ENCODE peak calls at places on chromosomes 6 and 20, in ten cellular contexts. M, N, W, H, P, I, Z, O, X and R are unnamed samples.

GRCh38 chr20:38164624-38165088 is 414 bp downstream of the TGM2 start:
- ATAC-seq in N (no peak), M (no peak), W (no peak), O (no peak), H (no peak), I (no peak), Z (no peak), P (no peak), X (no peak), R (no peak)

GRCh38 chr20:34268851-34269668 is 27.8 kb downstream of the ASIP start:
- ATAC-seq in O (peak), I (peak), X (no peak), N (peak), H (peak), P (peak), M (peak), W (peak), Z (peak), R (peak)

GRCh38 chr6:3388786-3389185 is 68.1 kb downstream of the SLC22A23 start:
- ATAC-seq in N (no peak), X (no peak), P (no peak), W (no peak), I (no peak), H (no peak), O (no peak), M (no peak), Z (no peak), R (no peak)

GRCh38 chr6:136408205-136408604 is 118.6 kb upstream of the BCLAF1 start:
- ATAC-seq in H (no peak), Z (no peak), P (no peak), X (peak), I (no peak), N (no peak), M (no peak), W (no peak), O (no peak), R (no peak)

GRCh38 chr6:100862063-100862462 is 19.1 kb downstream of the ASCC3 start:
- ATAC-seq in M (no peak), W (no peak), N (no peak), X (no peak), O (no peak), P (no peak), Z (no peak), H (no peak), I (no peak), R (no peak)

GRCh38 chr20:1033751-1034419 is 31.8 kb upstream of the RSPO4 start:
- ATAC-seq in X (no peak), N (no peak), H (peak), P (peak), W (peak), I (no peak), O (no peak), M (no peak), Z (no peak), R (no peak)

GRCh38 chr6:87237804-87238203 is 82.4 kb downstream of the ZNF292 start:
- ATAC-seq in X (peak), H (peak), M (no peak), W (no peak), N (peak), O (peak), I (no peak), Z (no peak), P (peak), R (no peak)

GRCh38 chr20:57524511-57525176 is at the start of gene CTCFL:
- ATAC-seq in M (no peak), X (peak), N (no peak), Z (no peak), H (no peak), W (no peak), O (no peak), P (no peak), I (no peak), R (no peak)

GRCh38 chr20:21518292-21518991 is 4.6 kb upstream of the NKX2-2 start:
- ATAC-seq in I (no peak), O (no peak), H (no peak), Z (no peak), P (no peak), M (no peak), X (no peak), W (peak), N (no peak), R (no peak)

GRCh38 chr20:12976720-12977633 is 31.8 kb upstream of the SPTLC3 start:
- ATAC-seq in H (no peak), W (no peak), I (no peak), X (peak), M (no peak), N (no peak), Z (no peak), O (no peak), P (peak), R (no peak)

GRCh38 chr6:97866616-97867015 is 583.6 kb upstream of the MMS22L start:
- ATAC-seq in Z (no peak), M (no peak), H (no peak), O (no peak), W (no peak), P (no peak), I (no peak), N (no peak), X (no peak), R (no peak)

GRCh38 chr20:33555755-33556154 is 65.9 kb downstream of the CBFA2T2 start:
- ATAC-seq in H (no peak), P (peak), X (no peak), I (no peak), N (no peak), M (no peak), O (no peak), Z (no peak), W (no peak), R (no peak)

GRCh38 chr6:170370413-170370812 is 63.9 kb downstream of the FAM120B start:
- ATAC-seq in P (no peak), O (no peak), X (no peak), I (peak), N (no peak), M (no peak), Z (no peak), H (no peak), W (no peak), R (no peak)

GRCh38 chr20:63288581-63289251 is 4.3 kb upstream of the COL20A1 start:
- ATAC-seq in W (no peak), H (no peak), N (no peak), I (no peak), O (no peak), X (no peak), P (no peak), Z (no peak), M (no peak), R (no peak)

GRCh38 chr6:6091608-6092002 is 84.9 kb upstream of the NRN1 start:
- ATAC-seq in I (no peak), P (no peak), W (no peak), Z (no peak), M (no peak), H (no peak), X (no peak), N (no peak), O (no peak), R (no peak)

GRCh38 chr6:100664274-100665040 is 199.7 kb upstream of the SIM1 start:
- ATAC-seq in O (peak), M (no peak), X (no peak), W (no peak), I (no peak), Z (no peak), P (peak), N (no peak), H (peak), R (no peak)

GRCh38 chr6:85017352-85017751 is 253.0 kb upstream of the TBX18 start:
- ATAC-seq in W (no peak), M (no peak), I (no peak), O (no peak), X (no peak), Z (no peak), H (no peak), N (no peak), P (no peak), R (no peak)

GRCh38 chr6:6556162-6556737 is 32.3 kb upstream of the LY86 start:
- ATAC-seq in Z (no peak), O (no peak), H (no peak), X (no peak), P (no peak), I (no peak), W (peak), N (no peak), M (no peak), R (peak)

GRCh38 chr6:167832497-167833395 is 6.0 kb downstream of the AFDN start:
- ATAC-seq in N (no peak), P (peak), I (peak), X (no peak), O (no peak), H (no peak), W (peak), Z (no peak), M (no peak), R (no peak)

GRCh38 chr6:170062209-170062903 is 228.5 kb downstream of the DLL1 start:
- ATAC-seq in I (no peak), H (no peak), O (no peak), Z (no peak), W (no peak), X (peak), M (peak), N (no peak), P (no peak), R (no peak)

GRCh38 chr6:144619983-144620382 is 334.8 kb downstream of the UTRN start:
- ATAC-seq in O (no peak), M (no peak), P (no peak), I (no peak), H (no peak), W (no peak), X (no peak), Z (no peak), N (no peak), R (no peak)

GRCh38 chr6:167492096-167492449 is 167.2 kb downstream of the TTLL2 start:
- ATAC-seq in P (peak), X (no peak), W (peak), M (no peak), I (no peak), N (no peak), Z (no peak), H (no peak), O (no peak), R (peak)

GRCh38 chr6:43052842-43053544 is 658 bp downstream of the CUL7 start:
- ATAC-seq in H (peak), M (no peak), I (peak), W (peak), Z (peak), X (peak), P (peak), O (peak), N (peak), R (peak)

GRCh38 chr6:16109659-16110300 is 19.1 kb upstream of the MYLIP start:
- ATAC-seq in P (no peak), N (no peak), H (no peak), Z (no peak), W (peak), O (no peak), X (no peak), I (no peak), M (peak), R (no peak)

GRCh38 chr20:49700411-49701185 is 13.1 kb downstream of the B4GALT5 start:
- ATAC-seq in O (no peak), Z (no peak), I (no peak), P (peak), M (no peak), H (peak), N (no peak), W (peak), X (peak), R (peak)

GRCh38 chr6:168428052-168428829 is 12.7 kb upstream of the SMOC2 start:
- ATAC-seq in Z (no peak), I (peak), M (no peak), H (no peak), X (no peak), N (no peak), O (no peak), P (no peak), W (no peak), R (no peak)

GRCh38 chr20:24423291-24423690 is 46.1 kb upstream of the SYNDIG1 start:
- ATAC-seq in M (no peak), W (no peak), I (no peak), X (no peak), N (no peak), P (no peak), H (no peak), Z (no peak), O (no peak), R (no peak)

GRCh38 chr6:108576724-108577123 is 16.0 kb downstream of the FOXO3 start:
- ATAC-seq in H (peak), X (no peak), P (no peak), O (peak), N (no peak), Z (no peak), I (peak), M (no peak), W (peak), R (no peak)

GRCh38 chr6:165705941-165706340 is 42.9 kb upstream of the PDE10A start:
- ATAC-seq in O (no peak), M (no peak), X (no peak), I (no peak), W (no peak), H (no peak), P (no peak), N (no peak), Z (no peak), R (no peak)

GRCh38 chr20:3248993-3249347 is 10.0 kb upstream of the SLC4A11 start:
- ATAC-seq in P (peak), Z (no peak), N (peak), W (peak), H (peak), X (no peak), M (no peak), I (peak), O (no peak), R (peak)

GRCh38 chr20:7911586-7912330 is 28.5 kb downstream of the HAO1 start:
- ATAC-seq in N (no peak), W (no peak), Z (no peak), O (no peak), X (no peak), P (no peak), H (no peak), I (no peak), M (peak), R (peak)

GRCh38 chr6:34070315-34071110 is 75.4 kb downstream of the GRM4 start:
- ATAC-seq in M (no peak), O (no peak), X (peak), Z (no peak), H (peak), W (no peak), I (no peak), P (no peak), N (no peak), R (no peak)

GRCh38 chr6:72649032-72649984 is 27.4 kb downstream of the KCNQ5 start:
- ATAC-seq in M (peak), X (peak), O (no peak), N (peak), W (no peak), P (no peak), I (no peak), Z (no peak), H (no peak), R (no peak)

GRCh38 chr6:3881722-3882421 is 32.7 kb downstream of the FAM50B start:
- ATAC-seq in X (no peak), P (peak), Z (no peak), O (no peak), W (no peak), M (no peak), N (no peak), H (no peak), I (no peak), R (no peak)

GRCh38 chr20:2900845-2901592 is 27.7 kb downstream of the PTPRA start:
- ATAC-seq in P (peak), O (peak), N (no peak), W (peak), X (no peak), M (no peak), Z (peak), H (peak), I (peak), R (no peak)

GRCh38 chr6:6798430-6798829 is 209.9 kb downstream of the LY86 start:
- ATAC-seq in W (no peak), X (no peak), N (peak), Z (no peak), H (no peak), M (no peak), I (no peak), P (no peak), O (no peak), R (no peak)